ENCODE peak calls at places on chromosomes 4 and X, in ten cellular contexts. Q is AG09309; X is BJ; O is sigmoid colon; J is brain microvascular endothelial cell; K is stimulated activated CD8-positive, alpha-beta memory T cell treated with anti-CD3 and anti-CD28 coated beads, Interleukin-2, amount 100 ng/mL, for 48 hours; V is M059J; H is AG20443; Y is T follicular helper cell; S is activated CD8-positive, alpha-beta T cell treated with anti-CD3 and anti-CD28 coated beads for 36 hours. B is an unnamed sample.

GRCh38 chr4:19286924-19287323 is 964.8 kb upstream of the SLIT2 start:
- DNase-seq in X (no peak), S (no peak), Y (no peak), V (no peak), Q (no peak), K (no peak), H (no peak), O (no peak), J (no peak), B (no peak)

GRCh38 chr4:123746981-123747380 is 350.4 kb downstream of the SPRY1 start:
- DNase-seq in S (no peak), K (no peak), O (no peak), V (no peak), H (no peak), Y (no peak), X (no peak), J (peak; percentile 56), Q (no peak), B (no peak)

GRCh38 chr4:69995526-69996016 is at the start of gene STATH:
- DNase-seq in H (no peak), S (no peak), Y (no peak), O (no peak), K (no peak), X (no peak), Q (no peak), J (no peak), V (no peak), B (no peak)

GRCh38 chrX:86806786-86807185 is 658.5 kb downstream of the DACH2 start:
- DNase-seq in Y (no peak), J (peak; percentile 2), S (no peak), V (peak; percentile 2), K (no peak), H (no peak), O (no peak), Q (no peak), X (no peak), B (peak; percentile 13)

GRCh38 chr4:3045500-3045850 is 28.9 kb downstream of the HTT-AS start:
- DNase-seq in J (peak; percentile 93), O (peak; percentile 87), X (no peak), H (no peak), Y (peak; percentile 57), V (peak; percentile 65), K (peak; percentile 23), S (peak; percentile 83), Q (peak; percentile 74), B (no peak)

GRCh38 chr4:72302981-72303704 is 265.9 kb downstream of the ADAMTS3 start:
- DNase-seq in J (peak; percentile 35), Q (no peak), K (no peak), H (peak; percentile 57), X (no peak), Y (no peak), S (peak; percentile 54), O (no peak), V (peak; percentile 26), B (peak; percentile 8)

GRCh38 chrX:123849096-123849495 is 10.8 kb upstream of the XIAP start:
- DNase-seq in Q (no peak), X (no peak), K (no peak), O (no peak), J (no peak), Y (no peak), H (no peak), S (no peak), V (no peak), B (no peak)

GRCh38 chr4:103136671-103137445 is 37.2 kb upstream of the BDH2 start:
- DNase-seq in O (no peak), S (no peak), Y (no peak), X (no peak), V (no peak), J (no peak), H (no peak), Q (no peak), K (no peak), B (peak; percentile 28)

GRCh38 chr4:83252782-83253405 is 31.7 kb downstream of the COQ2 start:
- DNase-seq in V (peak; percentile 68), Q (no peak), X (no peak), O (peak; percentile 74), Y (peak; percentile 64), K (peak; percentile 23), H (peak; percentile 69), J (peak; percentile 70), S (peak; percentile 84), B (peak; percentile 84)

GRCh38 chrX:136954930-136955329 is 74.4 kb upstream of the RBMX start:
- DNase-seq in Y (no peak), O (no peak), S (no peak), Q (peak; percentile 7), X (no peak), H (peak; percentile 10), K (no peak), V (peak; percentile 44), J (no peak), B (peak; percentile 19)

GRCh38 chr4:137994858-137995257 is 247.3 kb downstream of the SLC7A11 start:
- DNase-seq in X (peak; percentile 26), S (no peak), J (peak; percentile 9), O (no peak), V (peak; percentile 56), K (no peak), Q (peak; percentile 45), Y (no peak), H (peak; percentile 67), B (no peak)

GRCh38 chr4:7256989-7257810 is 64.9 kb downstream of the SORCS2 start:
- DNase-seq in H (peak; percentile 44), S (no peak), Y (no peak), Q (no peak), J (no peak), X (no peak), V (no peak), O (peak; percentile 91), K (no peak), B (no peak)

GRCh38 chrX:19097553-19097952 is 24.7 kb downstream of the ADGRG2 start:
- DNase-seq in S (no peak), X (no peak), Y (no peak), K (no peak), H (no peak), V (no peak), O (no peak), Q (no peak), J (no peak), B (no peak)

GRCh38 chrX:20364238-20364637 is 97.5 kb upstream of the RPS6KA3 start:
- DNase-seq in K (no peak), J (no peak), X (no peak), Q (no peak), H (no peak), O (no peak), Y (no peak), S (no peak), V (no peak), B (no peak)

GRCh38 chr4:174318829-174319764 is 35.4 kb downstream of the CEP44 start:
- DNase-seq in S (no peak), H (peak; percentile 27), J (no peak), O (no peak), Y (no peak), Q (no peak), K (no peak), X (no peak), V (peak; percentile 27), B (peak; percentile 32)

GRCh38 chrX:50697691-50698090 is 116.3 kb downstream of the SHROOM4 start:
- DNase-seq in Q (peak; percentile 45), J (peak; percentile 42), Y (no peak), S (no peak), H (peak; percentile 58), X (peak; percentile 23), V (peak; percentile 83), O (no peak), K (no peak), B (no peak)

GRCh38 chrX:153925739-153926593 is at the start of gene ARHGAP4:
- DNase-seq in H (no peak), K (peak; percentile 57), X (no peak), Y (peak; percentile 14), O (no peak), J (no peak), S (peak; percentile 75), V (no peak), Q (no peak), B (peak; percentile 38)

GRCh38 chr4:145511913-145512522 is 30.4 kb downstream of the SMAD1 start:
- DNase-seq in X (no peak), V (peak; percentile 40), H (no peak), O (no peak), Y (no peak), S (no peak), J (no peak), K (no peak), Q (no peak), B (no peak)